ENCODE peak calls at places on chromosomes 3 and 15, in nine cellular contexts. K, U, G, N, C, W, Z, H and O are unnamed samples.

GRCh38 chr3:197511853-197512635 is 43.7 kb downstream of the BDH1 start:
- DNase-seq in K (no peak), U (no peak), G (no peak), N (no peak), C (no peak), W (no peak), Z (no peak), H (no peak), O (no peak)

GRCh38 chr3:180447156-180447555 is 154.8 kb upstream of the TTC14 start:
- DNase-seq in K (no peak), U (no peak), G (no peak), N (no peak), C (no peak), W (no peak), Z (no peak), H (no peak), O (no peak)

GRCh38 chr3:159840900-159841299 is 147.7 kb upstream of the IL12A start:
- DNase-seq in K (no peak), U (no peak), G (peak), N (no peak), C (no peak), W (no peak), Z (no peak), H (no peak), O (no peak)

GRCh38 chr15:80832676-80833075 is 53.5 kb downstream of the CEMIP start:
- DNase-seq in K (no peak), U (no peak), G (no peak), N (no peak), C (no peak), W (no peak), Z (no peak), H (no peak), O (no peak)

GRCh38 chr3:194637066-194637465 is 3.8 kb upstream of the TMEM44 start:
- DNase-seq in K (no peak), U (no peak), G (no peak), N (no peak), C (no peak), W (peak), Z (no peak), H (no peak), O (peak)

GRCh38 chr3:46851364-46852328 is 11.6 kb downstream of the MYL3 start:
- DNase-seq in K (no peak), U (no peak), G (no peak), N (peak), C (peak), W (no peak), Z (no peak), H (peak), O (peak)

GRCh38 chr15:51623386-51623938 is 891 bp upstream of the DMXL2 start:
- DNase-seq in K (no peak), U (no peak), G (no peak), N (no peak), C (no peak), W (no peak), Z (no peak), H (no peak), O (no peak)

GRCh38 chr15:44794072-44794471 is 57.7 kb downstream of the TRIM69 start:
- DNase-seq in K (no peak), U (no peak), G (no peak), N (no peak), C (no peak), W (no peak), Z (no peak), H (no peak), O (no peak)

GRCh38 chr15:59170295-59170881 is 36.3 kb upstream of the LDHAL6B start:
- DNase-seq in K (peak), U (no peak), G (no peak), N (peak), C (peak), W (peak), Z (no peak), H (no peak), O (no peak)

GRCh38 chr3:119463171-119464169 is at the start of gene TMEM39A:
- DNase-seq in K (peak), U (peak), G (peak), N (peak), C (peak), W (peak), Z (peak), H (peak), O (peak)

GRCh38 chr3:102125994-102126368 is 276.7 kb downstream of the NFKBIZ start:
- DNase-seq in K (no peak), U (no peak), G (no peak), N (no peak), C (no peak), W (no peak), Z (no peak), H (no peak), O (no peak)

GRCh38 chr15:44261007-44261706 is 27.4 kb upstream of the GOLM2 start:
- DNase-seq in K (no peak), U (no peak), G (no peak), N (no peak), C (no peak), W (peak), Z (no peak), H (no peak), O (no peak)

GRCh38 chr15:31455499-31455898 is 128.9 kb downstream of the KLF13 start:
- DNase-seq in K (no peak), U (no peak), G (no peak), N (no peak), C (peak), W (no peak), Z (no peak), H (no peak), O (no peak)

GRCh38 chr3:128256131-128256530 is 102.8 kb downstream of the EEFSEC start:
- DNase-seq in K (no peak), U (no peak), G (no peak), N (no peak), C (no peak), W (no peak), Z (no peak), H (no peak), O (no peak)

GRCh38 chr3:114093596-114093995 is 37.1 kb downstream of the QTRT2 start:
- DNase-seq in K (peak), U (no peak), G (peak), N (peak), C (peak), W (no peak), Z (no peak), H (no peak), O (peak)

GRCh38 chr3:46965151-46965550 is 11.4 kb downstream of the CCDC12 start:
- DNase-seq in K (no peak), U (no peak), G (no peak), N (no peak), C (no peak), W (no peak), Z (no peak), H (peak), O (no peak)

GRCh38 chr3:13590841-13591515 is 42.1 kb downstream of the FBLN2 start:
- DNase-seq in K (no peak), U (no peak), G (no peak), N (no peak), C (no peak), W (no peak), Z (no peak), H (no peak), O (no peak)

GRCh38 chr3:136535906-136536305 is 216.3 kb downstream of the STAG1 start:
- DNase-seq in K (peak), U (no peak), G (no peak), N (no peak), C (no peak), W (no peak), Z (no peak), H (no peak), O (no peak)

GRCh38 chr3:12232785-12233317 is 56.0 kb upstream of the PPARG start:
- DNase-seq in K (no peak), U (no peak), G (no peak), N (no peak), C (no peak), W (no peak), Z (no peak), H (peak), O (no peak)

GRCh38 chr3:123169492-123169929 is 32.2 kb upstream of the SEC22A start:
- DNase-seq in K (no peak), U (no peak), G (no peak), N (no peak), C (no peak), W (no peak), Z (no peak), H (no peak), O (no peak)

GRCh38 chr15:33729648-33730047 is 238.6 kb upstream of the CHRM5 start:
- DNase-seq in K (no peak), U (no peak), G (peak), N (no peak), C (no peak), W (no peak), Z (no peak), H (no peak), O (no peak)

GRCh38 chr3:169104972-169105371 is 558.5 kb downstream of the MECOM start:
- DNase-seq in K (peak), U (no peak), G (no peak), N (no peak), C (no peak), W (no peak), Z (no peak), H (no peak), O (no peak)

GRCh38 chr15:39833515-39833981 is 50.9 kb upstream of the FSIP1 start:
- DNase-seq in K (peak), U (no peak), G (no peak), N (no peak), C (no peak), W (peak), Z (no peak), H (no peak), O (no peak)

GRCh38 chr15:68252925-68253534 is 23.5 kb upstream of the CLN6 start:
- DNase-seq in K (peak), U (peak), G (peak), N (no peak), C (no peak), W (peak), Z (no peak), H (peak), O (no peak)

GRCh38 chr3:20039765-20040475 is at the start of gene KAT2B:
- DNase-seq in K (peak), U (peak), G (peak), N (peak), C (peak), W (peak), Z (peak), H (peak), O (peak)

GRCh38 chr3:174330303-174330702 is 528.8 kb upstream of the NAALADL2 start:
- DNase-seq in K (peak), U (no peak), G (no peak), N (no peak), C (no peak), W (no peak), Z (no peak), H (no peak), O (no peak)